ENCODE peak calls at places on chromosomes 4 and X, in ten cellular contexts. G is HCT116, O is GM23248, C is endothelial cell of umbilical vein, J is neuronal stem cell, L is MM.1S, M is HepG2, D is H9, W is endodermal cell, S is SK-N-SH. P is an unnamed sample.

GRCh38 chrX:150768580-150769190 is 75.5 kb downstream of the MTMR1 start:
- DNase-seq in L (no peak), J (no peak), G (no peak), M (no peak), D (no peak), W (no peak), O (no peak), S (no peak), C (no peak), P (no peak)

GRCh38 chr4:144300616-144301015 is 160.1 kb upstream of the GYPA start:
- DNase-seq in J (no peak), W (no peak), L (no peak), C (no peak), D (no peak), O (no peak), S (no peak), M (no peak), G (no peak), P (no peak)

GRCh38 chr4:83850435-83850834 is 314.5 kb downstream of the GPAT3 start:
- DNase-seq in J (no peak), S (no peak), G (no peak), M (no peak), L (no peak), D (peak; percentile 52), O (peak; percentile 58), C (no peak), W (peak; percentile 68), P (no peak)

GRCh38 chrX:106612403-106612789 is 618 bp downstream of the RADX start:
- DNase-seq in G (no peak), O (peak; percentile 9), M (peak; percentile 0), D (no peak), S (no peak), C (no peak), L (no peak), J (no peak), W (no peak), P (no peak)

GRCh38 chr4:107835409-107835808 is 10.7 kb downstream of the SGMS2 start:
- DNase-seq in L (no peak), O (peak; percentile 59), C (no peak), J (no peak), D (no peak), W (no peak), M (no peak), G (no peak), S (no peak), P (no peak)

GRCh38 chr4:3871181-3871852 is 105.1 kb downstream of the ADRA2C start:
- DNase-seq in M (no peak), D (peak; percentile 94), L (peak; percentile 13), W (peak; percentile 96), S (peak; percentile 84), G (no peak), C (no peak), O (peak; percentile 42), J (peak; percentile 54), P (no peak)

GRCh38 chrX:102517331-102517730 is 792 bp upstream of the TMSB15A start:
- DNase-seq in D (no peak), C (peak; percentile 11), O (peak; percentile 39), J (no peak), L (no peak), S (peak; percentile 24), W (no peak), G (no peak), M (no peak), P (no peak)

GRCh38 chrX:109859673-109860072 is 126.6 kb upstream of the ACSL4 start:
- DNase-seq in O (no peak), C (no peak), M (no peak), W (no peak), S (no peak), G (no peak), J (no peak), L (no peak), D (no peak), P (no peak)

GRCh38 chrX:13087322-13088154 is 43.1 kb upstream of the FAM9C start:
- DNase-seq in G (no peak), C (peak; percentile 52), D (no peak), M (no peak), J (no peak), O (no peak), W (no peak), L (peak; percentile 86), S (no peak), P (no peak)

GRCh38 chrX:13086076-13086475 is 41.7 kb upstream of the FAM9C start:
- DNase-seq in C (no peak), J (no peak), W (no peak), S (no peak), M (no peak), O (no peak), G (no peak), L (no peak), D (no peak), P (no peak)

GRCh38 chrX:13090261-13091110 is 46.1 kb upstream of the FAM9C start:
- DNase-seq in G (no peak), M (peak; percentile 67), W (no peak), L (no peak), S (no peak), C (peak; percentile 87), J (no peak), D (no peak), O (no peak), P (no peak)

GRCh38 chrX:13085533-13085932 is 41.1 kb upstream of the FAM9C start:
- DNase-seq in L (no peak), C (no peak), G (no peak), J (no peak), M (no peak), D (no peak), O (no peak), W (no peak), S (no peak), P (no peak)

DNA sequence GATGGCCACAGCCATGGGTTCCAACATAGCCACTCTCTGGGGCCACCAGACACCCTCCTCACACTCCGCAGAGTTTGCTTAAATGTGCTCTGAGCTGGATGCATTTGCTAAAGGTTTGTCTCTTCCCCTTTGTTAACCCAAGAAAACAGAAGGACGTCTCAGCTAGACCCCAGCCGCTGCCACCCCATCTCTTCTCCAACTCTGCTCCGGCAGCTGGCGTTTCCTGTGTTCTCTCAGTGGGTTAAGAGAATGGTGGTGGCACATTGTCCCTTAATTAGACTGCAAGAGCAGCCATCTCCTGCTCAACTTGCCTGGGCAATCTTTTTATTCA is 43.7 kb upstream of the FAM9C start:
- DNase-seq in W (no peak), D (no peak), C (no peak), L (no peak), S (no peak), M (no peak), G (no peak), O (no peak), J (no peak), P (no peak)
- H3K4me1 ChIP-seq in W (no peaks in the 10 kb centered on the region), D (no peaks in the 10 kb centered on the region), C (peaks cover 18% of the 10 kb centered on the region), L (peaks cover 19% of the 10 kb centered on the region), S (no peaks in the 10 kb centered on the region), M (peaks cover 21% of the 10 kb centered on the region), G (no peaks in the 10 kb centered on the region), O (no peaks in the 10 kb centered on the region), J (peaks cover 6% of the 10 kb centered on the region), P (no peaks in the 10 kb centered on the region)

DNA sequence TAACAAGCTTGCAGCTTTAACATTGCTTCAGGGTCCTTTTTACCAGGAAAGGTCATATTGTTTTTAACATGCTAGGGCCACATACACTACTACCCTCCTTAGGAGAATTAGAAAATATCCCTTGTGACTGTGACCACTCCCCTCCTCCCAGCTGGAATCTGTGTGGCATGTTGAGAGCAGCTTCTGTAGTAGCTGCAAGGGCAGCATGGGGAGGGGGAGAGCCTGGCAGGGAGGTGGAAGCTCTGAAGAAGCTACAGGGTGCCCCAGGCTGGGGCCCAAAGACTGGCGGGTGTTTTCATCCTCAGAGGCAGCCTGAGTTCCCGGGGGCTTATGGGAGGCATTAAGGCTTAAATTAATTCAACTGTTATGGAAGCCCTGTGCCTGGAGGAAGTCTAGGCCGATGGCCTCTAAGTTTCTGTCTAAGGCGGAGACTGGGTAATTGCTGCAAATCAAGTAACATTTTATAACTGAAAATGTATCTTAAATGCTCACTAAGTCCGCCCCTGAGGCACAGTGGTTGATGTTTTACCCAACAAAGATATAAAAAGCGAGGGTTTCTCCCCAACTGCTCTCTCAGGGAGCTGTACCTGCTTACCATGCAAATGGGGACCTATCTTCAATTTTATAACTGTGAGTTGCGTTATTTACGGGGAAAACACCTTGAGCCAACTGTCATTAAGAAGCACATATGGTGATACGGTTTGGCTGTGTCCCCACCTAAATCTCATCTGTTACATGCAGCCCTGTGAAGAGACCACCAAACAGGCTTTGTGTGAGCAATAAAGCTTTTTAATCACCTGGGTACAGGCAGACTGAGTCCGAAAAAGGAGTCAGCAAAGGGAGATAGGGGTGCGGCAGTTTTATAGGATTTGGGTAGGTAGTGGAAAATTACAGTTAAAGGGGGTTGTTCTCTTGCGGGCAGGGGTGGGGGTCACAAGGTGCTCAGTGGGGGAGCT is 37.4 kb upstream of the STS start:
- DNase-seq in W (peak; percentile 52), J (no peak), L (no peak), C (no peak), G (no peak), S (peak; percentile 20), M (no peak), O (no peak), D (no peak), P (no peak)
- H3K9ac ChIP-seq in W (no peak overlapping the region), J (no peak overlapping the region), L (no peak overlapping the region), C (peak overlapping the region; percentile 46), G (no peak overlapping the region), S (no peak overlapping the region), M (no peak overlapping the region), O (no peak overlapping the region), D (no peak overlapping the region), P (no peak overlapping the region)

DNA sequence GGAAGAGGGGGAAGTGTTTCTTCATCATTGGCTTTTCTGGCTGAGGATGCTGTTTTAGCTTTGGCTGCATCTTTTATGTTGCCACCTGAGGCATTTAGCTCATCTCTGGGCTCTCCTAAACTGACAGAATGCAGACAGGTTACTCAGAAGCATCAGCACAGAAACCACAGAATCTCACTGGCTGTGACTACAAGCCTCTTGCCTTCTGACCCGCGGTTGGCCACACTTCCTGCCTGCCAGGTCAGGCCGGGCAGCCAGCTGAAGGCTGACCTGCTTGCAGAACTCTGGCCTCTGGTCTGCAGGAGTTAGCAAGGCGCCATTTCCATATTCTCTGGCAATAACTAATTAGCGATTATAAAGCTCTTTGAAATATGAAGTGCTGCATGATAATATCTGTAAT is 366.5 kb downstream of the MID1IP1 start:
- DNase-seq in W (no peak), C (no peak), S (peak; percentile 32), M (no peak), G (no peak), O (no peak), L (peak; percentile 83), J (no peak), D (no peak), P (no peak)
- H3K27me3 ChIP-seq in W (no peaks in the 10 kb centered on the region), C (peaks cover 2% of the 10 kb centered on the region), S (peaks cover 24% of the 10 kb centered on the region), M (no peaks in the 10 kb centered on the region), G (no peaks in the 10 kb centered on the region), O (no peaks in the 10 kb centered on the region), L (no peaks in the 10 kb centered on the region), J (peaks cover 3% of the 10 kb centered on the region), D (peaks cover 3% of the 10 kb centered on the region), P (no peaks in the 10 kb centered on the region)

GRCh38 chr4:6694177-6694901 is 661 bp downstream of the S100P start:
- DNase-seq in L (no peak), D (no peak), G (no peak), S (peak; percentile 39), J (no peak), M (no peak), W (no peak), O (no peak), C (peak; percentile 21), P (no peak)

GRCh38 chr4:6693274-6694176 is at the start of gene S100P:
- DNase-seq in C (no peak), G (no peak), O (no peak), M (peak; percentile 86), W (no peak), S (no peak), D (no peak), J (no peak), L (no peak), P (peak; percentile 75)

GRCh38 chr4:6692806-6693205 is 872 bp upstream of the S100P start:
- DNase-seq in D (no peak), W (no peak), O (peak; percentile 61), J (no peak), C (no peak), M (peak; percentile 59), L (no peak), S (no peak), G (no peak), P (no peak)

GRCh38 chr4:6689506-6689960 is 4.1 kb upstream of the S100P start:
- DNase-seq in C (no peak), W (peak; percentile 68), J (no peak), M (peak; percentile 50), L (no peak), G (no peak), D (peak; percentile 53), O (no peak), S (no peak), P (peak; percentile 60)

GRCh38 chr4:6692379-6692778 is 1.3 kb upstream of the S100P start:
- DNase-seq in G (no peak), O (no peak), D (no peak), J (no peak), W (no peak), S (no peak), C (no peak), M (no peak), L (no peak), P (no peak)
- H3K4me1 ChIP-seq in G (peaks cover 39% of the 10 kb centered on the region), O (peaks cover 17% of the 10 kb centered on the region), D (no peaks in the 10 kb centered on the region), J (peaks cover 10% of the 10 kb centered on the region), W (no peaks in the 10 kb centered on the region), S (peaks cover 20% of the 10 kb centered on the region), C (peaks cover 8% of the 10 kb centered on the region), M (peaks cover 76% of the 10 kb centered on the region), L (no peaks in the 10 kb centered on the region), P (peaks cover 12% of the 10 kb centered on the region)

P was measured in colonic mucosa.